ENCODE peak calls at places on chromosomes 1 and 21, in ten cellular contexts. J, Z, N, R, P, W, H, Y, Q and A are unnamed samples.

GRCh38 chr1:173580081-173580480 is 22.8 kb downstream of the SLC9C2 start:
- DNase-seq in N (no peak), P (no peak), W (no peak), R (no peak), J (no peak), Q (no peak), Y (no peak), H (no peak), Z (no peak), A (no peak)

GRCh38 chr1:68049941-68050878 is at the start of gene DIRAS3:
- DNase-seq in J (peak; percentile 20), H (peak; percentile 23), Z (no peak), P (no peak), N (no peak), Q (no peak), W (no peak), Y (no peak), R (no peak), A (peak; percentile 57)

GRCh38 chr1:31771891-31772668 is 7.9 kb upstream of the ADGRB2 start:
- DNase-seq in H (no peak), J (no peak), R (no peak), Y (peak; percentile 69), N (no peak), Q (no peak), W (peak; percentile 65), P (no peak), Z (peak; percentile 55), A (no peak)

GRCh38 chr1:154358519-154358918 is 33.2 kb downstream of the ATP8B2 start:
- DNase-seq in N (no peak), Q (no peak), H (no peak), W (no peak), R (no peak), Z (no peak), Y (no peak), P (no peak), J (no peak), A (peak; percentile 83)

GRCh38 chr1:46184920-46185658 is 8.8 kb upstream of the P3R3URF start:
- DNase-seq in Y (peak; percentile 81), W (peak; percentile 81), H (no peak), Q (no peak), Z (peak; percentile 68), N (no peak), P (no peak), R (peak; percentile 42), J (peak; percentile 18), A (no peak)

GRCh38 chr1:6960291-6960758 is 175.1 kb downstream of the CAMTA1 start:
- DNase-seq in Z (no peak), Y (no peak), H (no peak), N (peak; percentile 57), J (no peak), P (no peak), W (no peak), R (peak; percentile 17), Q (no peak), A (peak; percentile 85)

GRCh38 chr1:198535631-198536030 is 4.8 kb downstream of the ATP6V1G3 start:
- DNase-seq in N (no peak), J (no peak), R (no peak), H (no peak), Q (no peak), W (no peak), Z (no peak), Y (no peak), P (no peak), A (peak; percentile 53)

GRCh38 chr1:168202941-168203654 is 22.7 kb upstream of the SFT2D2 start:
- DNase-seq in W (no peak), Q (no peak), Z (no peak), N (no peak), J (no peak), P (no peak), R (no peak), Y (no peak), H (peak; percentile 94), A (no peak)

GRCh38 chr1:162087118-162087517 is 17.6 kb downstream of the NOS1AP start:
- DNase-seq in Y (no peak), W (no peak), P (no peak), R (no peak), Z (no peak), H (no peak), N (no peak), Q (no peak), J (no peak), A (no peak)

GRCh38 chr1:162383516-162383915 is 2.0 kb downstream of the C1orf226 start:
- DNase-seq in Z (no peak), N (no peak), R (no peak), Q (no peak), Y (no peak), J (no peak), W (no peak), P (no peak), H (no peak), A (no peak)

GRCh38 chr1:7371926-7372325 is 399.2 kb upstream of the VAMP3 start:
- DNase-seq in R (no peak), J (no peak), N (peak; percentile 38), Y (no peak), W (no peak), H (no peak), Q (no peak), P (no peak), Z (no peak), A (no peak)

GRCh38 chr1:199399996-199400714 is 627.4 kb upstream of the NR5A2 start:
- DNase-seq in H (no peak), R (no peak), J (no peak), Y (no peak), N (no peak), Q (no peak), Z (no peak), W (no peak), P (no peak), A (no peak)

GRCh38 chr1:227749916-227750710 is 14.9 kb downstream of the SNAP47 start:
- DNase-seq in P (no peak), J (no peak), W (no peak), Y (no peak), N (no peak), R (no peak), H (no peak), Z (no peak), Q (no peak), A (no peak)

GRCh38 chr21:42583992-42584641 is 69.3 kb upstream of the PDE9A start:
- DNase-seq in N (no peak), P (no peak), Y (no peak), Q (no peak), Z (no peak), H (no peak), W (no peak), J (no peak), R (no peak), A (no peak)

GRCh38 chr1:230105754-230106625 is 39.0 kb downstream of the GALNT2 start:
- DNase-seq in W (no peak), Y (peak; percentile 26), J (no peak), H (peak; percentile 60), P (no peak), R (no peak), N (peak; percentile 66), Q (no peak), Z (peak; percentile 19), A (no peak)

GRCh38 chr1:32269744-32270143 is 18.7 kb downstream of the LCK start:
- DNase-seq in H (no peak), J (no peak), Y (no peak), W (no peak), N (no peak), P (no peak), Z (no peak), R (no peak), Q (no peak), A (no peak)

GRCh38 chr1:63922848-63923247 is 149.0 kb downstream of the ROR1 start:
- DNase-seq in R (no peak), N (no peak), Z (no peak), W (no peak), P (no peak), H (no peak), Y (no peak), J (no peak), Q (no peak), A (peak; percentile 50)

GRCh38 chr1:43239484-43239883 is 30.3 kb upstream of the TMEM125 start:
- DNase-seq in Q (no peak), R (no peak), N (no peak), Z (no peak), W (no peak), Y (no peak), H (no peak), J (no peak), P (no peak), A (no peak)

GRCh38 chr1:165928075-165928731 is 100.8 kb downstream of the UCK2 start:
- DNase-seq in Q (no peak), W (peak; percentile 48), P (peak; percentile 55), R (peak; percentile 4), H (peak; percentile 23), Y (peak; percentile 75), Z (peak; percentile 56), N (no peak), J (peak; percentile 43), A (peak; percentile 69)

GRCh38 chr1:11413907-11414495 is 65.0 kb upstream of the DISP3 start:
- DNase-seq in J (no peak), P (peak; percentile 28), R (no peak), N (no peak), H (no peak), W (no peak), Y (no peak), Z (no peak), Q (no peak), A (no peak)

GRCh38 chr1:30377230-30378022 is 346.0 kb downstream of the MATN1 start:
- DNase-seq in N (no peak), W (no peak), Q (no peak), Y (no peak), J (no peak), Z (no peak), H (no peak), R (no peak), P (no peak), A (peak; percentile 62)

GRCh38 chr1:87327362-87328120 is 1.1 kb upstream of the LMO4 start:
- DNase-seq in N (no peak), W (no peak), H (no peak), R (no peak), J (no peak), P (no peak), Q (no peak), Z (no peak), Y (no peak), A (no peak)

GRCh38 chr1:153357076-153357852 is 390 bp upstream of the S100A9 start:
- DNase-seq in J (peak; percentile 84), Z (no peak), Y (peak; percentile 55), N (no peak), W (no peak), H (no peak), Q (no peak), R (no peak), P (no peak), A (no peak)

GRCh38 chr1:243482237-243483022 is 226.6 kb downstream of the SDCCAG8 start:
- DNase-seq in W (no peak), Z (no peak), P (peak; percentile 56), Y (peak; percentile 52), Q (no peak), H (peak; percentile 80), R (no peak), N (no peak), J (no peak), A (peak; percentile 90)

GRCh38 chr1:200487650-200488049 is 77.8 kb upstream of the ZNF281 start:
- DNase-seq in Y (no peak), P (no peak), W (no peak), N (no peak), H (no peak), Q (no peak), R (no peak), J (no peak), Z (no peak), A (no peak)

GRCh38 chr1:178263341-178263740 is 169.4 kb downstream of the RASAL2 start:
- DNase-seq in R (no peak), N (no peak), P (no peak), Z (no peak), H (peak; percentile 6), W (no peak), J (no peak), Y (no peak), Q (no peak), A (no peak)

GRCh38 chr1:13730751-13731482 is 30.9 kb downstream of the PRDM2 start:
- DNase-seq in W (peak; percentile 84), Y (peak; percentile 92), H (no peak), N (peak; percentile 81), Q (peak; percentile 80), Z (peak; percentile 76), J (peak; percentile 62), R (peak; percentile 25), P (no peak), A (no peak)

GRCh38 chr1:96409087-96409486 is 312.5 kb upstream of the PTBP2 start:
- DNase-seq in J (no peak), N (no peak), Q (no peak), R (no peak), Z (no peak), H (no peak), P (no peak), W (no peak), Y (no peak), A (no peak)